ENCODE peak calls at places on chromosomes 12 and 14, in six cellular contexts. One of them, this sample, is unnamed.

GRCh38 chr12:116731801-116732200 is 6.1 kb downstream of the SPRING1 start:
- DNase-seq in SJSA1: no peak
- DNase-seq in GM18507: no peak
- DNase-seq in caudate nucleus: no peak
- DNase-seq in AG04450: no peak
- DNase-seq in stimulated activated CD8-positive, alpha-beta memory T cell treated with anti-CD3 and anti-CD28 coated beads, Interleukin-15, amount 100 ng/mL, for 1 hour: no peak
- DNase-seq in this sample: no peak

GRCh38 chr14:100617715-100618693 is 30.8 kb upstream of the BEGAIN start:
- DNase-seq in SJSA1: no peak
- DNase-seq in GM18507: no peak
- DNase-seq in caudate nucleus: peak
- DNase-seq in AG04450: no peak
- DNase-seq in stimulated activated CD8-positive, alpha-beta memory T cell treated with anti-CD3 and anti-CD28 coated beads, Interleukin-15, amount 100 ng/mL, for 1 hour: no peak
- DNase-seq in this sample: no peak

GRCh38 chr12:104370989-104371870 is 67.7 kb downstream of the EID3 start:
- DNase-seq in SJSA1: peak
- DNase-seq in GM18507: no peak
- DNase-seq in caudate nucleus: no peak
- DNase-seq in AG04450: no peak
- DNase-seq in stimulated activated CD8-positive, alpha-beta memory T cell treated with anti-CD3 and anti-CD28 coated beads, Interleukin-15, amount 100 ng/mL, for 1 hour: no peak
- DNase-seq in this sample: no peak

GRCh38 chr14:92963301-92964123 is 40.6 kb downstream of the CHGA start:
- DNase-seq in SJSA1: peak
- DNase-seq in GM18507: no peak
- DNase-seq in caudate nucleus: no peak
- DNase-seq in AG04450: no peak
- DNase-seq in stimulated activated CD8-positive, alpha-beta memory T cell treated with anti-CD3 and anti-CD28 coated beads, Interleukin-15, amount 100 ng/mL, for 1 hour: no peak
- DNase-seq in this sample: no peak

GRCh38 chr12:93090768-93091172 is 161.7 kb upstream of the EEA1 start:
- DNase-seq in SJSA1: no peak
- DNase-seq in GM18507: no peak
- DNase-seq in caudate nucleus: peak
- DNase-seq in AG04450: no peak
- DNase-seq in stimulated activated CD8-positive, alpha-beta memory T cell treated with anti-CD3 and anti-CD28 coated beads, Interleukin-15, amount 100 ng/mL, for 1 hour: no peak
- DNase-seq in this sample: no peak

GRCh38 chr12:46944104-46944503 is 118.3 kb upstream of the SLC38A4 start:
- DNase-seq in SJSA1: peak
- DNase-seq in GM18507: no peak
- DNase-seq in caudate nucleus: no peak
- DNase-seq in AG04450: no peak
- DNase-seq in stimulated activated CD8-positive, alpha-beta memory T cell treated with anti-CD3 and anti-CD28 coated beads, Interleukin-15, amount 100 ng/mL, for 1 hour: no peak
- DNase-seq in this sample: no peak

GRCh38 chr14:100540141-100540925 is 46.9 kb downstream of the BEGAIN start:
- DNase-seq in SJSA1: no peak
- DNase-seq in GM18507: no peak
- DNase-seq in caudate nucleus: no peak
- DNase-seq in AG04450: no peak
- DNase-seq in stimulated activated CD8-positive, alpha-beta memory T cell treated with anti-CD3 and anti-CD28 coated beads, Interleukin-15, amount 100 ng/mL, for 1 hour: no peak
- DNase-seq in this sample: peak

GRCh38 chr14:95686935-95687334 is 709 bp downstream of the TCL1B start:
- DNase-seq in SJSA1: no peak
- DNase-seq in GM18507: no peak
- DNase-seq in caudate nucleus: no peak
- DNase-seq in AG04450: no peak
- DNase-seq in stimulated activated CD8-positive, alpha-beta memory T cell treated with anti-CD3 and anti-CD28 coated beads, Interleukin-15, amount 100 ng/mL, for 1 hour: no peak
- DNase-seq in this sample: no peak

GRCh38 chr14:20830831-20831230 is 28.2 kb upstream of the RNASE1 start:
- DNase-seq in SJSA1: no peak
- DNase-seq in GM18507: no peak
- DNase-seq in caudate nucleus: no peak
- DNase-seq in AG04450: no peak
- DNase-seq in stimulated activated CD8-positive, alpha-beta memory T cell treated with anti-CD3 and anti-CD28 coated beads, Interleukin-15, amount 100 ng/mL, for 1 hour: no peak
- DNase-seq in this sample: no peak

GRCh38 chr14:105853089-105853906 is 326.9 kb downstream of the TMEM121 start:
- DNase-seq in SJSA1: peak
- DNase-seq in GM18507: no peak
- DNase-seq in caudate nucleus: no peak
- DNase-seq in AG04450: no peak
- DNase-seq in stimulated activated CD8-positive, alpha-beta memory T cell treated with anti-CD3 and anti-CD28 coated beads, Interleukin-15, amount 100 ng/mL, for 1 hour: no peak
- DNase-seq in this sample: no peak

GRCh38 chr12:77995436-77996167 is 164.9 kb downstream of the NAV3 start:
- DNase-seq in SJSA1: no peak
- DNase-seq in GM18507: no peak
- DNase-seq in caudate nucleus: no peak
- DNase-seq in AG04450: peak
- DNase-seq in stimulated activated CD8-positive, alpha-beta memory T cell treated with anti-CD3 and anti-CD28 coated beads, Interleukin-15, amount 100 ng/mL, for 1 hour: no peak
- DNase-seq in this sample: no peak

GRCh38 chr14:89251066-89251465 is 166.0 kb downstream of the FOXN3 start:
- DNase-seq in SJSA1: no peak
- DNase-seq in GM18507: no peak
- DNase-seq in caudate nucleus: no peak
- DNase-seq in AG04450: no peak
- DNase-seq in stimulated activated CD8-positive, alpha-beta memory T cell treated with anti-CD3 and anti-CD28 coated beads, Interleukin-15, amount 100 ng/mL, for 1 hour: no peak
- DNase-seq in this sample: no peak

GRCh38 chr12:131085816-131086591 is 132.3 kb downstream of the ADGRD1 start:
- DNase-seq in SJSA1: no peak
- DNase-seq in GM18507: no peak
- DNase-seq in caudate nucleus: no peak
- DNase-seq in AG04450: no peak
- DNase-seq in stimulated activated CD8-positive, alpha-beta memory T cell treated with anti-CD3 and anti-CD28 coated beads, Interleukin-15, amount 100 ng/mL, for 1 hour: no peak
- DNase-seq in this sample: no peak

GRCh38 chr12:68951652-68952051 is 18.7 kb upstream of the CPM start:
- DNase-seq in SJSA1: no peak
- DNase-seq in GM18507: no peak
- DNase-seq in caudate nucleus: no peak
- DNase-seq in AG04450: no peak
- DNase-seq in stimulated activated CD8-positive, alpha-beta memory T cell treated with anti-CD3 and anti-CD28 coated beads, Interleukin-15, amount 100 ng/mL, for 1 hour: no peak
- DNase-seq in this sample: no peak

GRCh38 chr12:4355843-4356327 is 23.6 kb downstream of the FGF23 start:
- DNase-seq in SJSA1: peak
- DNase-seq in GM18507: no peak
- DNase-seq in caudate nucleus: no peak
- DNase-seq in AG04450: no peak
- DNase-seq in stimulated activated CD8-positive, alpha-beta memory T cell treated with anti-CD3 and anti-CD28 coated beads, Interleukin-15, amount 100 ng/mL, for 1 hour: peak
- DNase-seq in this sample: peak

GRCh38 chr12:113190761-113191160 is 5.2 kb downstream of the RITA1 start:
- DNase-seq in SJSA1: no peak
- DNase-seq in GM18507: no peak
- DNase-seq in caudate nucleus: no peak
- DNase-seq in AG04450: no peak
- DNase-seq in stimulated activated CD8-positive, alpha-beta memory T cell treated with anti-CD3 and anti-CD28 coated beads, Interleukin-15, amount 100 ng/mL, for 1 hour: no peak
- DNase-seq in this sample: no peak

GRCh38 chr12:13171921-13172859 is 24.3 kb upstream of the EMP1 start:
- DNase-seq in SJSA1: peak
- DNase-seq in GM18507: no peak
- DNase-seq in caudate nucleus: peak
- DNase-seq in AG04450: no peak
- DNase-seq in stimulated activated CD8-positive, alpha-beta memory T cell treated with anti-CD3 and anti-CD28 coated beads, Interleukin-15, amount 100 ng/mL, for 1 hour: no peak
- DNase-seq in this sample: no peak

GRCh38 chr14:23186913-23187654 is 3.6 kb upstream of the SLC7A8 start:
- DNase-seq in SJSA1: no peak
- DNase-seq in GM18507: peak
- DNase-seq in caudate nucleus: peak
- DNase-seq in AG04450: peak
- DNase-seq in stimulated activated CD8-positive, alpha-beta memory T cell treated with anti-CD3 and anti-CD28 coated beads, Interleukin-15, amount 100 ng/mL, for 1 hour: no peak
- DNase-seq in this sample: peak

GRCh38 chr14:100574642-100575031 is 12.6 kb downstream of the BEGAIN start:
- DNase-seq in SJSA1: no peak
- DNase-seq in GM18507: no peak
- DNase-seq in caudate nucleus: no peak
- DNase-seq in AG04450: no peak
- DNase-seq in stimulated activated CD8-positive, alpha-beta memory T cell treated with anti-CD3 and anti-CD28 coated beads, Interleukin-15, amount 100 ng/mL, for 1 hour: no peak
- DNase-seq in this sample: no peak

GRCh38 chr12:1552171-1552570 is 42.2 kb downstream of the FBXL14 start:
- DNase-seq in SJSA1: no peak
- DNase-seq in GM18507: no peak
- DNase-seq in caudate nucleus: no peak
- DNase-seq in AG04450: no peak
- DNase-seq in stimulated activated CD8-positive, alpha-beta memory T cell treated with anti-CD3 and anti-CD28 coated beads, Interleukin-15, amount 100 ng/mL, for 1 hour: no peak
- DNase-seq in this sample: no peak

GRCh38 chr12:79143803-79144202 is 279.2 kb downstream of the SYT1 start:
- DNase-seq in SJSA1: no peak
- DNase-seq in GM18507: no peak
- DNase-seq in caudate nucleus: no peak
- DNase-seq in AG04450: no peak
- DNase-seq in stimulated activated CD8-positive, alpha-beta memory T cell treated with anti-CD3 and anti-CD28 coated beads, Interleukin-15, amount 100 ng/mL, for 1 hour: no peak
- DNase-seq in this sample: no peak

GRCh38 chr12:9794484-9795063 is 32.7 kb upstream of the KLRF1 start:
- DNase-seq in SJSA1: no peak
- DNase-seq in GM18507: no peak
- DNase-seq in caudate nucleus: peak
- DNase-seq in AG04450: no peak
- DNase-seq in stimulated activated CD8-positive, alpha-beta memory T cell treated with anti-CD3 and anti-CD28 coated beads, Interleukin-15, amount 100 ng/mL, for 1 hour: no peak
- DNase-seq in this sample: no peak

GRCh38 chr14:71354142-71354541 is 446.9 kb downstream of the PCNX1 start:
- DNase-seq in SJSA1: no peak
- DNase-seq in GM18507: no peak
- DNase-seq in caudate nucleus: no peak
- DNase-seq in AG04450: no peak
- DNase-seq in stimulated activated CD8-positive, alpha-beta memory T cell treated with anti-CD3 and anti-CD28 coated beads, Interleukin-15, amount 100 ng/mL, for 1 hour: no peak
- DNase-seq in this sample: no peak

GRCh38 chr12:89551747-89552146 is 25.9 kb upstream of the POC1B start:
- DNase-seq in SJSA1: no peak
- DNase-seq in GM18507: no peak
- DNase-seq in caudate nucleus: no peak
- DNase-seq in AG04450: no peak
- DNase-seq in stimulated activated CD8-positive, alpha-beta memory T cell treated with anti-CD3 and anti-CD28 coated beads, Interleukin-15, amount 100 ng/mL, for 1 hour: no peak
- DNase-seq in this sample: no peak

GRCh38 chr14:23910081-23910875 is 43.3 kb upstream of the DHRS4 start:
- DNase-seq in SJSA1: peak
- DNase-seq in GM18507: no peak
- DNase-seq in caudate nucleus: peak
- DNase-seq in AG04450: peak
- DNase-seq in stimulated activated CD8-positive, alpha-beta memory T cell treated with anti-CD3 and anti-CD28 coated beads, Interleukin-15, amount 100 ng/mL, for 1 hour: no peak
- DNase-seq in this sample: peak

GRCh38 chr12:14777271-14777670 is 26.0 kb downstream of the WBP11 start:
- DNase-seq in SJSA1: no peak
- DNase-seq in GM18507: no peak
- DNase-seq in caudate nucleus: no peak
- DNase-seq in AG04450: no peak
- DNase-seq in stimulated activated CD8-positive, alpha-beta memory T cell treated with anti-CD3 and anti-CD28 coated beads, Interleukin-15, amount 100 ng/mL, for 1 hour: no peak
- DNase-seq in this sample: no peak

GRCh38 chr12:98373982-98374381 is 141.4 kb upstream of the TMPO start:
- DNase-seq in SJSA1: no peak
- DNase-seq in GM18507: no peak
- DNase-seq in caudate nucleus: no peak
- DNase-seq in AG04450: no peak
- DNase-seq in stimulated activated CD8-positive, alpha-beta memory T cell treated with anti-CD3 and anti-CD28 coated beads, Interleukin-15, amount 100 ng/mL, for 1 hour: no peak
- DNase-seq in this sample: no peak

GRCh38 chr14:49792618-49793017 is 24.7 kb downstream of the KLHDC2 start:
- DNase-seq in SJSA1: no peak
- DNase-seq in GM18507: no peak
- DNase-seq in caudate nucleus: no peak
- DNase-seq in AG04450: no peak
- DNase-seq in stimulated activated CD8-positive, alpha-beta memory T cell treated with anti-CD3 and anti-CD28 coated beads, Interleukin-15, amount 100 ng/mL, for 1 hour: no peak
- DNase-seq in this sample: no peak

GRCh38 chr12:23662966-23663365 is 286.5 kb downstream of the SOX5 start:
- DNase-seq in SJSA1: no peak
- DNase-seq in GM18507: no peak
- DNase-seq in caudate nucleus: peak
- DNase-seq in AG04450: no peak
- DNase-seq in stimulated activated CD8-positive, alpha-beta memory T cell treated with anti-CD3 and anti-CD28 coated beads, Interleukin-15, amount 100 ng/mL, for 1 hour: no peak
- DNase-seq in this sample: no peak

GRCh38 chr12:57808351-57808750 is 10.2 kb downstream of the AVIL start:
- DNase-seq in SJSA1: no peak
- DNase-seq in GM18507: no peak
- DNase-seq in caudate nucleus: no peak
- DNase-seq in AG04450: no peak
- DNase-seq in stimulated activated CD8-positive, alpha-beta memory T cell treated with anti-CD3 and anti-CD28 coated beads, Interleukin-15, amount 100 ng/mL, for 1 hour: no peak
- DNase-seq in this sample: no peak

This sample was measured in neural crest cell.